ENCODE peak calls at places on chromosomes 6 and 20, in six cellular contexts. H, O, F, R, V and K are unnamed samples.

GRCh38 chr6:89475634-89476033 is 42.7 kb downstream of the ANKRD6 start:
- DNase-seq in H (no peak), F (no peak), R (peak), V (no peak), O (no peak), K (no peak)

GRCh38 chr6:79570129-79570801 is 33.0 kb upstream of the LCA5 start:
- DNase-seq in R (no peak), F (no peak), V (peak), O (peak), H (no peak), K (peak)

GRCh38 chr20:5893052-5893451 is 57.3 kb downstream of the TRMT6 start:
- DNase-seq in V (no peak), H (no peak), R (no peak), F (no peak), O (no peak), K (peak)

GRCh38 chr20:52240802-52241201 is 49.2 kb upstream of the ZFP64 start:
- DNase-seq in O (no peak), R (no peak), V (no peak), H (no peak), F (no peak), K (no peak)

GRCh38 chr6:157317129-157317814 is 6.0 kb downstream of the TMEM242 start:
- DNase-seq in F (no peak), O (no peak), V (peak), H (no peak), R (peak), K (peak)

GRCh38 chr6:127630800-127631199 is 53.8 kb downstream of the C6orf58 start:
- DNase-seq in H (no peak), O (no peak), V (no peak), R (no peak), F (no peak), K (no peak)

GRCh38 chr6:39617023-39617422 is 108.2 kb downstream of the KIF6 start:
- DNase-seq in O (no peak), H (no peak), R (no peak), V (no peak), F (peak), K (no peak)

GRCh38 chr20:51287628-51288413 is 254.7 kb downstream of the NFATC2 start:
- DNase-seq in R (no peak), O (no peak), F (no peak), H (no peak), V (no peak), K (no peak)

GRCh38 chr6:6803180-6803978 is 214.9 kb downstream of the LY86 start:
- DNase-seq in R (no peak), O (no peak), H (no peak), V (no peak), F (no peak), K (peak)

GRCh38 chr20:46644160-46644559 is 7.1 kb downstream of the SLC13A3 start:
- DNase-seq in F (no peak), H (no peak), R (no peak), V (no peak), O (no peak), K (no peak)

GRCh38 chr20:20084296-20084752 is 32.0 kb downstream of the CFAP61 start:
- DNase-seq in O (no peak), R (no peak), F (no peak), V (no peak), H (no peak), K (no peak)

GRCh38 chr20:36957875-36958667 is 6.6 kb upstream of the SAMHD1 start:
- DNase-seq in H (no peak), V (no peak), O (no peak), F (no peak), R (no peak), K (no peak)

GRCh38 chr6:150567360-150567759 is 32.3 kb upstream of the PLEKHG1 start:
- DNase-seq in V (no peak), H (no peak), O (no peak), F (no peak), R (no peak), K (no peak)

GRCh38 chr6:138404666-138405337 is 779 bp downstream of the HEBP2 start:
- DNase-seq in R (peak), V (no peak), O (no peak), F (no peak), H (peak), K (no peak)
- H3K18ac ChIP-seq in R (peak), V (peak), O (peak), F (peak), H (no peak), K (peak)

GRCh38 chr20:1336699-1337387 is 7.9 kb upstream of the SDCBP2 start:
- DNase-seq in V (no peak), R (no peak), F (no peak), H (peak), O (no peak), K (no peak)
- H2AK5ac ChIP-seq in V (peak), R (no peak), F (no peak), H (no peak), O (no peak), K (no peak)

GRCh38 chr20:12982098-12982497 is 26.7 kb upstream of the SPTLC3 start:
- DNase-seq in V (no peak), H (no peak), R (no peak), F (no peak), O (no peak), K (no peak)

GRCh38 chr20:12975833-12976608 is 32.8 kb upstream of the SPTLC3 start:
- DNase-seq in H (no peak), F (no peak), R (no peak), O (no peak), V (no peak), K (no peak)

GRCh38 chr20:12978613-12979495 is 29.9 kb upstream of the SPTLC3 start:
- DNase-seq in R (no peak), O (no peak), V (no peak), F (no peak), H (no peak), K (no peak)

GRCh38 chr20:12977634-12978394 is 31.0 kb upstream of the SPTLC3 start:
- DNase-seq in O (no peak), F (no peak), V (no peak), R (no peak), H (no peak), K (no peak)

DNA sequence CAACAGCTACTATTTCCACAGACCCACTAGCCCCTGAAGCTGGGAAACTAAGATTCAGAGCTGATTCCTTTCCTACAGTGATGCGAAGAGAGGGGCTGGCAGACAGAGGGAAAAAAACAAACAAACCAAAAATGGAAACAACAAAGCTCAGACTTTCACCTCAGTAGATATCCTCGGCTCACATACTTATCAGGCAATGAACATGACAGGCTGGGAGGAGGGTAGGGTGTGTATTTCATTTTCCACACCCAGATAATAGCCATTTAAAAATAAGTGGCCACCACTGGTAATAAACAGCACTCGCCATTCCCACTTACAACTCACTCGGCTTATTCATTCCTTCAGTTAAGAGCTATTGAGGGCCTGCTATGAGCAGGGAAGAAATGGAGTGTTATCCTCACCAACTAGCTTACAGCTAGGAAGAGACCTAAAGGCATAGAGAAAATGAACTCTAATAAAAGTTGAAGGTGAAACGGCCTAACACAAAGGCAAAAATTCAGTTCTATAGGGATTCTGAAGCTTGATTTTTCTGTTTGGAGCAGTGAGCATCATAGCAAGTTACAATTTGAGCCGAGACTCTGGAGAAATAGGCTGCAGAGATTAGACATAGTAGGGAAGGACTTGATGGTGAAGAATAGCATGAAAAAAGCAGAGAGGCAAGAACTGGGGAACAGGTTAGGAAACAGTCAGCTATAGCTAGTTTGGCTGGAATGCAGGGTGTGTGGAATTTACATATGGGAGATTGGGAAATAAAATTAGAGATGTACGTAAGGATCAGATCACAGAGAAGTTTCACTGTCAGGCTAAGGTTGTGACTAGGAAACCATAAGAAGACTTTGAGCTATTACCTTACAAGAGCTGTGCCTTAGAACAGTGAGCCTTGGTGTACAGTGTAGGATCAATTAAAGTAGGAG is 31.8 kb upstream of the SPTLC3 start:
- DNase-seq in F (no peak), R (no peak), H (no peak), V (no peak), O (no peak), K (peak)
- H3K4me3 ChIP-seq in F (no peak), R (no peak), H (no peak), V (no peak), O (no peak), K (no peak)

DNA sequence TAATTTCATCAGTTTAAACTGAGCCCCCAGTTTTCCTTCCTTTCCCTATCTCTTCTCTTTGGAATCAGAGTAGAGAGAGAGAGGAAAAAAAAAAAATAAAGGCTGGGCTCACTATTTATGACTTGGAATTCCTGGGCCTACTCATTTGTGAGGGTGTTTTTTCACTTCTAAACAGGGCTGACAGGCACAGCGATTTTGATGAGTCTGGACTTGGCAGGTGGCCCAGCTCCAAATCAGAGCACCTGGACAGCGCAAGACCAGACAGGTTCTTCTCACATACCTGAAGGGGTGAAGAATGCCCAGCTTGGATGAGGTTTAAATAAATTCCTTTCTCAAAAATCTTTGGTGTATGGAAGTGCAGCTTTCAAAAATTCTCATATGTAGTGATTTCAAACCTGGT is 122.2 kb downstream of the KIF13A start:
- DNase-seq in R (no peak), H (no peak), O (no peak), F (no peak), V (peak), K (peak)
- H3K18ac ChIP-seq in R (no peak), H (no peak), O (no peak), F (no peak), V (peak), K (no peak)

DNA sequence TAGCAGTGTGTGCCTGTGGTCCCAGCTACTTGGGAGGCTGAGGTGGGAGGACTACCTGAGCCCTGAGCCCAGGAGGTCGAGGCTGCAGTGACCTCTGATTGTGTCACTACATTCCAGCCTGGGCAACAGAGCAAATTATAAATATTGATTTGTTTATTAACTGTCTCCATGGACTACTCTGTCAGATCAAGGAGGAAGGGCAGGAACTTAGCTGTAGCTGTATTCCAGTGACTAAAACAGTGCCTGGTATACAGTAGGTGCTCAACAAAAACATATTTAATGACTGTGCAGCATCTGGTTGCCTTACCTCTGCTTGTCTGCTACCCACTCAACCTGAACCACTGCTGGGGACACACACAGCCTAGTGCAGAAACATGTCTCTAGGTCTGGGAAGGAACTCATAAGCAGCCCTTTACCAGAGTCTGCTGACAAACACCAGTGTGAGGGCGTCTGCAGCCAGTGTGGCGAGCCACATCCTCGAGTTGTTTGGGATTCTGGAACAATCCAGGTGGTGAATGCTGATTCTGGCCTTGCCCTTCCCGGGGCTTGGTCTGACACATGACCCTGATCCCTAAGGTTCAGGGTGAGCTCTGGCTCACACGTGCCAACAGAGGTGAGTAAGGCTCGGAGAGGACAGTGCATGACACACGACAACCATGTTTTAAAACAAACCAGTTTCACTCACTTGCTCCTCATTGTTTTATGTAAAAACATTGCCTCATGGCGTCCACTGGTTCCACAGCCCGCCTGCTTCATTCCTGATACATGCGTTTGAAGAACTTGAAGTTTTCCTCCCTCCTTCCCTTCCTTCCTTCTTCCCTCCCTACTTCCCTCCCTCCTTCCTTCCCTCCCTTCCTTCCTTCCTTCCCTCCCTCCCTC is 117.9 kb upstream of the ZNF217 start:
- DNase-seq in R (no peak), O (no peak), H (no peak), V (no peak), F (no peak), K (peak)
- H2AK5ac ChIP-seq in R (no peak), O (no peak), H (no peak), V (peak), F (no peak), K (peak)

GRCh38 chr6:33426590-33427563 is 7.0 kb downstream of the SYNGAP1 start:
- DNase-seq in H (no peak), V (no peak), F (no peak), O (peak), R (peak), K (peak)

GRCh38 chr6:33427585-33428218 is 7.8 kb downstream of the SYNGAP1 start:
- DNase-seq in R (peak), F (no peak), O (peak), H (peak), V (no peak), K (no peak)

GRCh38 chr6:33423777-33424176 is 3.9 kb downstream of the SYNGAP1 start:
- DNase-seq in O (no peak), V (no peak), H (no peak), F (no peak), R (no peak), K (no peak)

GRCh38 chr6:33425668-33426577 is 6.1 kb downstream of the SYNGAP1 start:
- DNase-seq in F (peak), V (peak), O (peak), H (peak), R (peak), K (peak)

GRCh38 chr6:33424855-33425667 is 5.2 kb downstream of the SYNGAP1 start:
- DNase-seq in V (no peak), F (no peak), H (peak), O (no peak), R (no peak), K (no peak)
- H3K4me3 ChIP-seq in V (peak), F (peak), H (peak), O (peak), R (peak), K (peak)

GRCh38 chr6:26598267-26598666 is 1.5 kb downstream of the ABT1 start:
- DNase-seq in V (no peak), R (no peak), F (no peak), O (no peak), H (no peak), K (no peak)

GRCh38 chr6:26595669-26596269 is 984 bp upstream of the ABT1 start:
- DNase-seq in F (peak), R (peak), H (peak), O (peak), V (peak), K (peak)

GRCh38 chr6:26597821-26598220 is 1.1 kb downstream of the ABT1 start:
- DNase-seq in F (no peak), V (no peak), H (no peak), R (no peak), O (no peak), K (no peak)

GRCh38 chr6:26597389-26597766 is 625 bp downstream of the ABT1 start:
- DNase-seq in H (no peak), O (no peak), F (no peak), R (no peak), V (no peak), K (peak)

DNA sequence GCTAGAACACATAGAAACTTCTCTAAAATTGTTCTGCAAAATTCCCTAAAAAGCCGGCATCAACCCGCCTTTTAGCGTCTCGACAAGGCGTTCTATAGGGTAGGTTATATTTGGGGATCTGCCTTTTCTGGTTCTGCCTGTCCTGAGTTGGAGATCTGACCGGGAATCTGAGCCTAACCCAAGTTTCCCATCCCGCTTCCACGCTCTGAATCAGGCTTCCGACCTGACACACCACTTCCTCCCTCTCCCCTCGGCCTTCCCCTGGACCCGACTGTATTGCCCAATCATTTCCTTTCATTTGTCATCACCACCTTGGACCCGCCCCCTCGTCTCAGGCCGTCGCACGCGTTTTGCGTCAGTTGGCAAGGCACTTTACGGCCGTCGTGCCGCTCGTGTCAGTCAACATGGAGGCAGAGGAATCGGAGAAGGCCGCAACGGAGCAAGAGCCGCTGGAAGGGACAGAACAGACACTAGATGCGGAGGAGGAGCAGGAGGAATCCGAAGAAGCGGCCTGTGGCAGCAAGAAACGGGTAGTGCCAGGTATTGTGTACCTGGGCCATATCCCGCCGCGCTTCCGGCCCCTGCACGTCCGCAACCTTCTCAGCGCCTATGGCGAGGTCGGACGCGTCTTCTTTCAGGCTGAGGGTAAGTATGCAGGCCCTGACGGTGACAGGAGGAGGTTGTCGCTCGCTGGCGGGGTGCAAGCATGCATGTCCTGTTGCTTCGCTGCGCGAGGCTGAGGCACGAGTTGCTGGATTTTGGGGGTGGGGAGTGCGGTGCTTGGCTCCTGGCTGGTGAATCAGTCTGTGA is at the start of gene ABT1:
- DNase-seq in H (peak), R (peak), F (peak), O (peak), V (peak), K (peak)
- H3K18ac ChIP-seq in H (no peak), R (peak), F (peak), O (no peak), V (peak), K (peak)